ENCODE peak calls at places on chromosome 3, in four cellular contexts. M is sigmoid colon, L is GM12891, X is H1. F is an unnamed sample.

GRCh38 chr3:52244061-52244628 is 1.4 kb upstream of the PPM1M start:
- DNase-seq in M (peak), X (no peak), L (peak), F (peak)

GRCh38 chr3:183298708-183299153 is 45.7 kb downstream of the B3GNT5 start:
- DNase-seq in M (peak), X (peak), L (no peak), F (no peak)

GRCh38 chr3:128497305-128498126 is 4.5 kb upstream of the GATA2 start:
- DNase-seq in M (peak), X (peak), L (peak), F (no peak)

GRCh38 chr3:118402971-118403370 is 631.7 kb downstream of the IGSF11 start:
- DNase-seq in X (no peak), L (no peak), M (no peak), F (no peak)

GRCh38 chr3:124272611-124273151 is 280.8 kb upstream of the ROPN1 start:
- DNase-seq in M (no peak), X (no peak), L (no peak), F (no peak)

GRCh38 chr3:187870360-187871203 is 125.3 kb upstream of the BCL6 start:
- DNase-seq in L (no peak), X (no peak), M (no peak), F (no peak)

GRCh38 chr3:187987919-187988318 is 166.0 kb upstream of the LPP start:
- DNase-seq in L (no peak), M (no peak), X (no peak), F (no peak)

GRCh38 chr3:166785851-166786250 is 594.2 kb downstream of the ZBBX start:
- DNase-seq in M (no peak), X (no peak), L (no peak), F (no peak)

GRCh38 chr3:148513066-148513671 is 184.5 kb upstream of the AGTR1 start:
- DNase-seq in X (no peak), L (no peak), M (no peak), F (no peak)

GRCh38 chr3:182330647-182331046 is 462.7 kb upstream of the ATP11B start:
- DNase-seq in M (no peak), L (no peak), X (no peak), F (no peak)

GRCh38 chr3:157226173-157226847 is 66.4 kb upstream of the CCNL1 start:
- DNase-seq in X (no peak), L (no peak), M (no peak), F (no peak)

GRCh38 chr3:45253316-45253715 is 27.2 kb upstream of the TMEM158 start:
- DNase-seq in X (no peak), M (no peak), L (no peak), F (no peak)

GRCh38 chr3:48125026-48125704 is 63.1 kb downstream of the CDC25A start:
- DNase-seq in L (no peak), X (no peak), M (no peak), F (no peak)

GRCh38 chr3:15562560-15562959 is 38.8 kb downstream of the HACL1 start:
- DNase-seq in L (no peak), M (no peak), X (no peak), F (no peak)

GRCh38 chr3:46496745-46497555 is 826 bp upstream of the RTP3 start:
- DNase-seq in M (no peak), X (peak), L (no peak), F (no peak)

GRCh38 chr3:88385090-88385489 is 235.3 kb downstream of the C3orf38 start:
- DNase-seq in L (no peak), M (no peak), X (no peak), F (no peak)

GRCh38 chr3:82814660-82815059 is 1053.2 kb upstream of the GBE1 start:
- DNase-seq in M (no peak), X (no peak), L (no peak), F (no peak)

GRCh38 chr3:150293401-150294001 is 114.6 kb upstream of the TSC22D2 start:
- DNase-seq in M (no peak), X (no peak), L (no peak), F (no peak)

GRCh38 chr3:22980346-22980745 is 222.8 kb upstream of the UBE2E2 start:
- DNase-seq in L (no peak), M (no peak), X (no peak), F (no peak)

GRCh38 chr3:5072100-5072816 is 49.8 kb upstream of the ARL8B start:
- DNase-seq in X (no peak), L (no peak), M (no peak), F (no peak)

GRCh38 chr3:176939022-176939817 is 258.1 kb downstream of the TBL1XR1 start:
- DNase-seq in X (no peak), M (no peak), L (peak), F (peak)

GRCh38 chr3:187210555-187211327 is 13.5 kb downstream of the RTP1 start:
- DNase-seq in M (no peak), L (no peak), X (no peak), F (no peak)

GRCh38 chr3:5479229-5479799 is 291.8 kb downstream of the EDEM1 start:
- DNase-seq in X (no peak), M (no peak), L (no peak), F (no peak)

GRCh38 chr3:60198179-60198578 is 1053.1 kb downstream of the FHIT start:
- DNase-seq in X (no peak), L (no peak), M (no peak), F (no peak)

GRCh38 chr3:172536505-172536904 is 13.3 kb upstream of the TNFSF10 start:
- DNase-seq in X (no peak), L (no peak), M (no peak), F (no peak)

GRCh38 chr3:110138966-110139555 is 801.7 kb upstream of the DPPA4 start:
- DNase-seq in L (no peak), X (no peak), M (no peak), F (no peak)

GRCh38 chr3:142613491-142613890 is 17.3 kb downstream of the PLS1 start:
- DNase-seq in M (no peak), L (no peak), X (no peak), F (no peak)

GRCh38 chr3:73216310-73216709 is 154.9 kb downstream of the EBLN2 start:
- DNase-seq in X (no peak), L (no peak), M (no peak), F (no peak)

GRCh38 chr3:120683213-120683612 is 1.2 kb upstream of the HGD start:
- DNase-seq in X (no peak), L (no peak), M (no peak), F (no peak)

GRCh38 chr3:125990253-125990970 is 21.4 kb downstream of the ROPN1B start:
- DNase-seq in L (peak), M (peak), X (peak), F (peak)
- TF ChIP-seq POLR2A in L (peak), M (no peak), X (peak), F (peak)

GRCh38 chr3:129628169-129628522 is 21.7 kb upstream of the PLXND1 start:
- DNase-seq in X (no peak), M (no peak), L (no peak), F (no peak)
- TF ChIP-seq POLR2AphosphoS5 in X (no peak), M (peak), L (no peak), F (no peak)

GRCh38 chr3:192917508-192918274 is at the start of gene MB21D2:
- DNase-seq in M (peak), X (peak), L (peak), F (peak)
- TF ChIP-seq POLR2A in M (peak), X (peak), L (peak), F (peak)

DNA sequence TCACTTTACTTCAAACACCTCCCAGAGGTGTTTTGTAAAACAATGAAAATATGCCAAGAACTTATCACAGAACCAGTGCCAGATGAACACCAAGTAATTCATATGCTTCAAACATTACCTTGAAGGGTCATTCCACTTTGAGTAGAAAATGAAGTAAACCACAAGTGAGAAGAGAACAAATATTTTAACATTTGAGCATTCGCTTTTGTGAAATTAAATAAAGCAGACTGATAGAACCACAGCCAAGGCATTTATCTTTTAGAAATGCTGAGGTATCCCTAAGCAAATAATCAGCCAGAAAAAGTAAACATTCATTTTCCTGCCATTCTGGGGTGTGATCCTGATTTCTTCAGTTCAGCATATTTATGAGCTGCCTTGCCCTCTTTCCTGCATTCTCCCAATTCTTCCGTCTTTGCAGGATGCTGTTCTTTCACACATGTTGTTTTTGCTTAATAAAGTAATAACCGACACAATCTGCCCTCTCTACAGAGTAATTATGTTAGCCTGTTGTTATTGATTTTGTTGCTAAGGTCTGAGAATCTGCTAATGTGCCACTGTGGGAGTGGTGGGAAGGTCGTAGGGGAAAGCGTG is 235.6 kb upstream of the TGFBR2 start:
- DNase-seq in L (no peak), X (no peak), M (no peak), F (no peak)
- TF ChIP-seq POLR2AphosphoS5 in L (no peak), X (no peak), M (no peak), F (no peak)

GRCh38 chr3:146160964-146161724 is at the start of gene PLOD2:
- DNase-seq in X (peak), M (peak), L (peak), F (peak)

GRCh38 chr3:146159037-146159436 is 1.9 kb downstream of the PLOD2 start:
- DNase-seq in L (no peak), M (no peak), X (no peak), F (no peak)

GRCh38 chr3:146161725-146162047 is 702 bp upstream of the PLOD2 start:
- DNase-seq in L (no peak), X (no peak), M (peak), F (no peak)

GRCh38 chr3:146159616-146160232 is 1.3 kb downstream of the PLOD2 start:
- DNase-seq in X (no peak), L (no peak), M (no peak), F (no peak)

GRCh38 chr3:146160233-146160963 is 586 bp downstream of the PLOD2 start:
- DNase-seq in L (no peak), X (peak), M (peak), F (no peak)
- TF ChIP-seq POLR2A in L (no peak), X (peak), M (peak), F (no peak)

GRCh38 chr3:56491566-56491965 is 23.3 kb upstream of the ERC2 start:
- DNase-seq in L (no peak), X (no peak), M (no peak), F (no peak)

DNA sequence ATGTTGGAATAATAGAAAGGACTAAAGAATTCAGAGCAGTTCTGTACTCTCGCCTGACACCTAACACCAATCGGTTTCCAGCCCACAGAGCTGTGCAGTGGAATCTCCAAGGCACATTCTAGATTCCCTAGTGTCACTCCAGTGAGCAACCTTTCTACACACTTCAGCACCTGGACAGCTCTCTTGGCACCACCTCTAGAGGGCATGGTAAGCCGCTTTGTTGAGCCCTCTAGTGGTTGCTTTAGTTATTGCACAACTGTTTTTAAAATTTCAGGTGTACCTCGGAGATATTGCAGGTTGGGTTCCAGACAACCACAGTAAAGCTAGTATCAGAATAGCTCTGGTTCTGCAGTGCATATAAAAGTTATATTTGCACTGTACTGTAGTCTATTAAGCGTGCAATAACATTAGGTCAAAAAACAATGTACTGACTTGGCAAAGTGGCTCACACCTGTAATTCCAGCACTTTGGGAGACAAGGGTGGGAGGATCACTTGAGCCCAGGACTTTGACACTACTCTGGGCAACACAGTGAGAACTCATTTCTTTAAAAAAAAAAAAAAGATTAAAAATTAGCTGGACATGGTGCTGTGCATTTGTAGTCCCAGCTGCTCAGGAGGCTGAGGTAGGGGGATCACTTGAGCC is 26.5 kb upstream of the ERC2 start:
- DNase-seq in M (peak), L (peak), X (peak), F (peak)
- TF ChIP-seq POLR2AphosphoS5 in M (no peak), L (no peak), X (no peak), F (no peak)

DNA sequence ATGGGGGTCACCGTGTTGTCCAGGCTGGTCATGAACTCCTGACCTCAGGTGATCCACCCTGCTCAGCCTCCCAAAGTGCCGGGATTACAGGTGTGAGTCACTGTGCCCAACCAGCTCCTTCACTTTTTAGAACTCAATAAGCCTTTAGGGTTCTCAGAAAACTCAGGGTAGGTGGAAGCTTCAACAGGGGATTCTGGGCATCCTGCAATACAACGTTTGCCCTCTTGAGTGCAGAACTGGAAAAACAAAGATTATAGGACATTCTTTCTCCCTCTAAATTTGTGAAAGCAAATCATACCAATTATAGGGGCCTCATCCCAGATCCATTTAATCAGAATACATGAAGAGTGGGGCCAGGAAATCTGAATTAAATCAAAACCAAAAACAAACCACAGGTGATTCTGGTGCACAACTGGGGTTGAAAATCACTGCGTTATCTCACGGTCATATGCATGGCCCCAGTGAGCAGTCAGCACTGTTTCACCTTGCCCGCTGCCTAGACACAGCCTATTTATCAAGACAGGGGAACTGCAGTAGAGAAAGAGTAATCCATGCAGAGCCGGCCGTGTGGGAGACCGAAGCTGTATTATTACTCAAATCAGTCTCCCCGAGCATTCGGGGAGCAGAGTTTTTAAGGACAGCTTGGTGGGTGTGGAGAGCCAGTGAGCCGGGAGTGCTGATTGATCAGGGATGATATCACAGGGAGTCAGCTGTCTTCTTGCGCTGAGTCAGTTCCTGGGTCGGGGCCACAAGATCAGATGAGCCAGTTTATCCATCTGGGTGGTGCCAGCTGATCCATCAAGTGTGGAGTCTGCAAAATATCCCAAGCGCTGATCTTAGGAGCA is 58.4 kb downstream of the TMEM44 start:
- DNase-seq in M (no peak), L (no peak), X (no peak), F (no peak)
- TF ChIP-seq POLR2A in M (no peak), L (no peak), X (no peak), F (no peak)

F was measured in GM12892.